ENCODE peak calls at places on chromosomes 2 and 18, in eight cellular contexts. H is A549, I is sigmoid colon, K is progenitor cell of endocrine pancreas, U is body of pancreas, R is bronchial epithelial cell, J is testis, E is Peyer's patch. L is an unnamed sample.

GRCh38 chr2:103448416-103448815 is 686.6 kb downstream of the TMEM182 start:
- DNase-seq in K (no peak), U (no peak), I (no peak), R (no peak), E (no peak), J (no peak), H (no peak), L (no peak)

GRCh38 chr2:233758849-233759248 is 1.2 kb upstream of the UGT1A1 start:
- DNase-seq in E (no peak), I (no peak), R (no peak), K (no peak), U (no peak), J (no peak), H (no peak), L (no peak)

GRCh38 chr2:151339168-151339567 is 18.2 kb upstream of the TNFAIP6 start:
- DNase-seq in I (no peak), H (no peak), K (no peak), J (no peak), U (no peak), E (no peak), R (no peak), L (no peak)

GRCh38 chr2:33197198-33197938 is 250.6 kb downstream of the LTBP1 start:
- DNase-seq in R (no peak), H (no peak), U (no peak), K (no peak), E (no peak), J (no peak), I (no peak), L (no peak)

GRCh38 chr2:225002656-225003045 is 39.6 kb downstream of the DOCK10 start:
- DNase-seq in E (no peak), H (no peak), K (no peak), R (no peak), U (no peak), I (no peak), J (no peak), L (no peak)

GRCh38 chr18:21391074-21391673 is 149.1 kb downstream of the GREB1L start:
- DNase-seq in U (no peak), I (no peak), R (peak; percentile 99), H (peak; percentile 44), K (no peak), J (no peak), E (no peak), L (no peak)

GRCh38 chr2:107804608-107805498 is 21.8 kb upstream of the RGPD4 start:
- DNase-seq in J (no peak), E (no peak), H (no peak), U (no peak), R (peak; percentile 14), K (no peak), I (no peak), L (no peak)

GRCh38 chr18:12366794-12367193 is 10.2 kb downstream of the AFG3L2 start:
- DNase-seq in K (no peak), U (no peak), J (no peak), H (no peak), E (no peak), R (no peak), I (no peak), L (no peak)

GRCh38 chr18:23580677-23581367 is 5.5 kb downstream of the NPC1 start:
- DNase-seq in E (no peak), H (no peak), J (no peak), I (no peak), R (no peak), U (no peak), K (no peak), L (no peak)

GRCh38 chr2:175097297-175097696 is 70.7 kb downstream of the ATF2 start:
- DNase-seq in K (no peak), E (no peak), J (no peak), I (no peak), R (no peak), U (no peak), H (no peak), L (no peak)

GRCh38 chr2:96092580-96092877 is 23.8 kb downstream of the ADRA2B start:
- DNase-seq in K (peak; percentile 5), U (no peak), J (no peak), E (peak; percentile 33), R (no peak), I (peak; percentile 48), H (no peak), L (no peak)

GRCh38 chr18:26863122-26863879 is 2.2 kb downstream of the AQP4 start:
- DNase-seq in K (peak; percentile 44), U (peak; percentile 79), E (peak; percentile 63), J (peak; percentile 73), H (peak; percentile 33), I (peak; percentile 62), R (peak; percentile 2), L (peak; percentile 46)

GRCh38 chr18:9539938-9540337 is 64.6 kb downstream of the RALBP1 start:
- DNase-seq in K (no peak), E (no peak), I (no peak), R (no peak), H (no peak), U (no peak), J (no peak), L (no peak)

GRCh38 chr18:53906681-53907080 is 317.8 kb downstream of the MBD2 start:
- DNase-seq in I (no peak), E (no peak), R (no peak), K (no peak), U (no peak), J (no peak), H (no peak), L (no peak)

GRCh38 chr18:53911200-53911599 is 313.3 kb downstream of the MBD2 start:
- DNase-seq in U (no peak), R (no peak), I (no peak), E (no peak), J (no peak), K (no peak), H (no peak), L (no peak)

GRCh38 chr18:53909668-53910067 is 314.8 kb downstream of the MBD2 start:
- DNase-seq in U (no peak), I (no peak), J (peak; percentile 44), K (no peak), E (no peak), R (peak; percentile 29), H (peak; percentile 27), L (no peak)
- TF ChIP-seq CTCF in U (no peak), I (no peak), J (no peak), K (no peak), E (no peak), R (peak; percentile 42), H (peak; percentile 37), L (peak; percentile 71)

GRCh38 chr2:239193426-239193825 is 207.4 kb downstream of the HDAC4 start:
- DNase-seq in R (no peak), I (peak; percentile 68), E (peak; percentile 38), K (peak; percentile 6), J (no peak), U (peak; percentile 4), H (no peak), L (peak; percentile 12)

GRCh38 chr2:239195318-239195871 is 205.4 kb downstream of the HDAC4 start:
- DNase-seq in J (peak; percentile 59), E (peak; percentile 21), U (peak; percentile 4), K (peak; percentile 8), I (peak; percentile 61), H (no peak), R (no peak), L (peak; percentile 20)

GRCh38 chr2:239192975-239193374 is 207.8 kb downstream of the HDAC4 start:
- DNase-seq in R (no peak), H (no peak), J (no peak), U (peak; percentile 1), K (no peak), I (peak; percentile 38), E (no peak), L (peak; percentile 1)

GRCh38 chr2:239194731-239195317 is 206.0 kb downstream of the HDAC4 start:
- DNase-seq in J (peak; percentile 77), H (no peak), R (no peak), K (peak; percentile 6), U (peak; percentile 3), E (peak; percentile 22), I (peak; percentile 70), L (peak; percentile 23)

DNA sequence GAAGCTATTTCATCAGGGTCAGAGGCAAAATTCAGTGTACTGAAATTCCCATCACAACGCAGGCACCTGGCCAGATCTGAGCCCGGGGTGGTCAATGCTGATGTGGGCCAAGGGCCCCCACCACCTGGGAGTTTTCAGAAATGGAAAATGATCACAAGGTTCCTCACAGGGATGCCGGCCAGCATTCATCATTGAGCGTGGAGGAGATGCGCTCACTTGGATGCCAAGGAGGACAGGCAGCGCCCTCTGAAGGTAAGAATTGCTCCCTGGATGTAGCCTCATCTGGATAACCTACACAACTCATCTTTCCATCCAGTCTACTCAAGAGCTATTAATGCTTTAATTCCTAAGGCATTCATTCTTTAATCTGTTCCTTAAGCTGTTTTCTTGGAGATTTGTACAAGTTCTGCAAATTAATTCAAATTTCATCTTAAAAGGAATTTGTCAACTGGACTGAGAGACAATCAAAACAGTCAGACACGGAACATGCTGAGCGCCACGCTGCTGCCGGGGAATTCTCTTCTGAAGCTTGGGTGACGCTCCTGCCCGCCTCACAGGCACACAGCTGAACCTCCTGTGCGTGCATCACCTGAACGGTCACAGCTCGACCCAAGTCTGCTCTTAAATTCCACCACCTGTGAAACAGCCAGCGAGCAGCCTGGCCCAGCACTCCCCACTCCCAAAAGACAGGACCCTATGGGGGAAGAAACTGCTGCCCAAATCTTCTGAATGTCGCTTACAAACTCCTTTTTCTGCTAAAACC is 206.7 kb downstream of the HDAC4 start:
- DNase-seq in H (peak; percentile 14), I (peak; percentile 64), E (no peak), K (peak; percentile 1), J (no peak), R (no peak), U (no peak), L (peak; percentile 27)
- TF ChIP-seq CTCF in H (peak; percentile 10), I (no peak), E (no peak), K (no peak), J (no peak), R (no peak), U (no peak), L (no peak)

GRCh38 chr18:33831424-33831823 is 253.4 kb downstream of the ASXL3 start:
- DNase-seq in H (no peak), J (no peak), U (no peak), I (no peak), E (no peak), K (no peak), R (no peak), L (no peak)

GRCh38 chr18:33835419-33835818 is 257.4 kb downstream of the ASXL3 start:
- DNase-seq in U (no peak), R (no peak), K (no peak), H (no peak), E (no peak), I (no peak), J (no peak), L (no peak)

GRCh38 chr18:33830210-33830609 is 252.2 kb downstream of the ASXL3 start:
- DNase-seq in I (no peak), U (no peak), R (no peak), H (no peak), E (no peak), J (no peak), K (no peak), L (no peak)

GRCh38 chr18:33837191-33837590 is 259.2 kb downstream of the ASXL3 start:
- DNase-seq in U (no peak), I (no peak), R (no peak), H (no peak), E (no peak), K (no peak), J (no peak), L (no peak)

GRCh38 chr18:33833847-33834246 is 255.8 kb downstream of the ASXL3 start:
- DNase-seq in J (no peak), R (no peak), I (no peak), U (no peak), E (no peak), H (no peak), K (no peak), L (no peak)
- TF ChIP-seq CTCF in J (no peak), R (no peak), I (no peak), U (no peak), E (no peak), H (no peak), K (no peak), L (no peak)

GRCh38 chr2:100470898-100471514 is 724 bp downstream of the NMS start:
- DNase-seq in U (peak; percentile 7), H (no peak), J (peak; percentile 73), E (no peak), I (no peak), K (peak; percentile 76), R (no peak), L (no peak)
- TF ChIP-seq CTCF in U (no peak), H (no peak), J (no peak), E (no peak), I (no peak), K (no peak), R (no peak), L (no peak)